ENCODE peak calls at places on chromosome 2, in four cellular contexts. Q is HCT116, L is cardiac fibroblast, O is NCI-H1105. A is an unnamed sample.

GRCh38 chr2:161228511-161229240 is 68.4 kb downstream of the TANK start:
- DNase-seq in L (no peak), O (no peak), Q (no peak), A (no peak)

GRCh38 chr2:120791243-120791960 is 55.7 kb downstream of the GLI2 start:
- DNase-seq in O (no peak), Q (no peak), L (no peak), A (no peak)

GRCh38 chr2:117940436-117940835 is 73.4 kb downstream of the CCDC93 start:
- DNase-seq in Q (no peak), L (no peak), O (no peak), A (no peak)

GRCh38 chr2:146129231-146129630 is 1609.3 kb upstream of the ZEB2 start:
- DNase-seq in O (no peak), Q (no peak), L (no peak), A (no peak)

GRCh38 chr2:183359867-183360266 is 235.6 kb downstream of the NUP35 start:
- DNase-seq in L (peak), Q (peak), O (no peak), A (peak)

GRCh38 chr2:112345030-112346027 is 69.9 kb downstream of the ZC3H6 start:
- DNase-seq in Q (no peak), O (no peak), L (no peak), A (no peak)

GRCh38 chr2:8461341-8461740 is 220.5 kb upstream of the ID2 start:
- DNase-seq in Q (no peak), L (no peak), O (no peak), A (no peak)

GRCh38 chr2:1538663-1539062 is 125.4 kb downstream of the TPO start:
- DNase-seq in L (peak), Q (peak), O (peak), A (no peak)